ENCODE peak calls at places on chromosomes 5 and 9, in ten cellular contexts. I is BE2C, E is progenitor cell of endocrine pancreas, U is osteoblast, L is tibial artery, Q is right atrium auricular region, V is AG04450, K is HFF-Myc, B is heart right ventricle, R is body of pancreas. M is an unnamed sample.

GRCh38 chr9:87537625-87538024 is 40.0 kb downstream of the DAPK1 start:
- DNase-seq in I (peak), E (no peak), U (no peak), L (no peak), Q (no peak), V (no peak), K (peak), B (no peak), R (no peak), M (no peak)

GRCh38 chr5:95155888-95156287 is 129.0 kb downstream of the MCTP1 start:
- DNase-seq in I (no peak), E (no peak), U (no peak), L (no peak), Q (no peak), V (no peak), K (no peak), B (no peak), R (no peak), M (no peak)

GRCh38 chr5:74974451-74975089 is 77.8 kb downstream of the GCNT4 start:
- DNase-seq in I (no peak), E (no peak), U (no peak), L (no peak), Q (no peak), V (no peak), K (no peak), B (no peak), R (no peak), M (no peak)

GRCh38 chr9:4334439-4334838 is 34.6 kb upstream of the GLIS3 start:
- DNase-seq in I (no peak), E (peak), U (no peak), L (no peak), Q (peak), V (no peak), K (no peak), B (peak), R (peak), M (no peak)

GRCh38 chr5:852431-853401 is 1.9 kb upstream of the ZDHHC11 start:
- DNase-seq in I (no peak), E (no peak), U (no peak), L (peak), Q (no peak), V (no peak), K (no peak), B (no peak), R (no peak), M (no peak)

GRCh38 chr9:136875155-136875554 is 9.0 kb upstream of the EDF1 start:
- DNase-seq in I (no peak), E (no peak), U (peak), L (no peak), Q (no peak), V (no peak), K (no peak), B (no peak), R (no peak), M (no peak)

GRCh38 chr9:136174779-136175744 is 29.9 kb downstream of the LHX3 start:
- DNase-seq in I (peak), E (no peak), U (no peak), L (no peak), Q (no peak), V (no peak), K (no peak), B (no peak), R (no peak), M (no peak)

GRCh38 chr5:2746642-2747041 is 4.8 kb downstream of the IRX2 start:
- DNase-seq in I (no peak), E (no peak), U (peak), L (no peak), Q (no peak), V (no peak), K (no peak), B (no peak), R (no peak), M (no peak)

GRCh38 chr9:96193356-96193755 is 108.6 kb downstream of the HSD17B3 start:
- DNase-seq in I (no peak), E (no peak), U (no peak), L (no peak), Q (no peak), V (no peak), K (no peak), B (no peak), R (no peak), M (no peak)

GRCh38 chr9:86903461-86904010 is 43.8 kb downstream of the GAS1 start:
- DNase-seq in I (no peak), E (no peak), U (no peak), L (no peak), Q (no peak), V (no peak), K (no peak), B (no peak), R (no peak), M (no peak)

GRCh38 chr9:79346350-79347020 is 225.3 kb upstream of the TLE4 start:
- DNase-seq in I (no peak), E (no peak), U (peak), L (no peak), Q (no peak), V (no peak), K (no peak), B (no peak), R (no peak), M (no peak)

GRCh38 chr5:56244676-56245075 is 11.5 kb upstream of the ANKRD55 start:
- DNase-seq in I (no peak), E (no peak), U (no peak), L (no peak), Q (no peak), V (no peak), K (no peak), B (no peak), R (no peak), M (no peak)

GRCh38 chr5:14582797-14583137 is 1.2 kb downstream of the OTULINL start:
- DNase-seq in I (no peak), E (no peak), U (no peak), L (no peak), Q (no peak), V (no peak), K (no peak), B (no peak), R (peak), M (no peak)

GRCh38 chr5:72369301-72370079 is 49.3 kb downstream of the PTCD2 start:
- DNase-seq in I (no peak), E (no peak), U (no peak), L (no peak), Q (no peak), V (no peak), K (no peak), B (no peak), R (no peak), M (no peak)

GRCh38 chr9:4339783-4340335 is 40.0 kb upstream of the GLIS3 start:
- DNase-seq in I (no peak), E (no peak), U (peak), L (no peak), Q (no peak), V (no peak), K (no peak), B (no peak), R (no peak), M (no peak)

GRCh38 chr9:124139001-124139400 is 118.7 kb upstream of the NEK6 start:
- DNase-seq in I (no peak), E (no peak), U (peak), L (no peak), Q (no peak), V (no peak), K (no peak), B (no peak), R (no peak), M (no peak)

GRCh38 chr9:72539824-72540347 is 18.5 kb downstream of the TMC1 start:
- DNase-seq in I (no peak), E (no peak), U (no peak), L (no peak), Q (no peak), V (no peak), K (no peak), B (no peak), R (no peak), M (no peak)

GRCh38 chr5:157280927-157281326 is 15.0 kb downstream of the CYFIP2 start:
- DNase-seq in I (no peak), E (no peak), U (peak), L (no peak), Q (no peak), V (no peak), K (peak), B (no peak), R (no peak), M (no peak)

GRCh38 chr9:136686794-136687711 is at the start of gene AGPAT2:
- DNase-seq in I (peak), E (no peak), U (peak), L (peak), Q (peak), V (no peak), K (no peak), B (peak), R (peak), M (no peak)

GRCh38 chr9:86187121-86187520 is 72.3 kb downstream of the C9orf153 start:
- DNase-seq in I (no peak), E (no peak), U (peak), L (no peak), Q (no peak), V (no peak), K (no peak), B (no peak), R (peak), M (no peak)

GRCh38 chr5:171672556-171672955 is 113.1 kb upstream of the SMIM23 start:
- DNase-seq in I (no peak), E (no peak), U (no peak), L (no peak), Q (peak), V (no peak), K (no peak), B (no peak), R (no peak), M (peak)

GRCh38 chr9:130276121-130276520 is 10.6 kb downstream of the HMCN2 start:
- DNase-seq in I (no peak), E (no peak), U (peak), L (no peak), Q (no peak), V (peak), K (no peak), B (no peak), R (no peak), M (no peak)

GRCh38 chr9:95729669-95730368 is 145.7 kb upstream of the ERCC6L2 start:
- DNase-seq in I (no peak), E (no peak), U (no peak), L (no peak), Q (no peak), V (no peak), K (no peak), B (no peak), R (no peak), M (no peak)

GRCh38 chr5:178642351-178642909 is 15.6 kb upstream of the CLK4 start:
- DNase-seq in I (peak), E (no peak), U (peak), L (no peak), Q (no peak), V (peak), K (peak), B (no peak), R (peak), M (no peak)

GRCh38 chr5:142472306-142472951 is 147.6 kb upstream of the SPRY4 start:
- DNase-seq in I (no peak), E (no peak), U (peak), L (no peak), Q (no peak), V (peak), K (peak), B (no peak), R (no peak), M (no peak)

GRCh38 chr5:177094224-177095087 is 7.7 kb downstream of the FGFR4 start:
- DNase-seq in I (no peak), E (no peak), U (peak), L (no peak), Q (peak), V (peak), K (no peak), B (peak), R (peak), M (no peak)

GRCh38 chr5:138502521-138502920 is 37.2 kb downstream of the EGR1 start:
- DNase-seq in I (no peak), E (no peak), U (no peak), L (no peak), Q (no peak), V (no peak), K (no peak), B (no peak), R (no peak), M (no peak)

GRCh38 chr9:120477534-120478001 is 102.4 kb downstream of the CDK5RAP2 start:
- DNase-seq in I (peak), E (peak), U (peak), L (peak), Q (peak), V (peak), K (peak), B (peak), R (peak), M (no peak)

GRCh38 chr5:43369651-43370050 is 42.5 kb downstream of the CCL28 start:
- DNase-seq in I (no peak), E (no peak), U (no peak), L (no peak), Q (no peak), V (no peak), K (no peak), B (no peak), R (no peak), M (no peak)

GRCh38 chr5:132446621-132447020 is 44.0 kb downstream of the IRF1 start:
- DNase-seq in I (no peak), E (no peak), U (no peak), L (peak), Q (peak), V (no peak), K (no peak), B (peak), R (peak), M (no peak)

GRCh38 chr9:109939698-109940342 is 159.8 kb downstream of the PALM2AKAP2 start:
- DNase-seq in I (no peak), E (no peak), U (no peak), L (no peak), Q (no peak), V (no peak), K (no peak), B (no peak), R (no peak), M (no peak)

GRCh38 chr5:65721050-65721774 is 697 bp downstream of the SGTB start:
- DNase-seq in I (peak), E (peak), U (peak), L (peak), Q (peak), V (peak), K (peak), B (peak), R (peak), M (peak)

GRCh38 chr5:103582364-103582763 is 19.8 kb upstream of the NUDT12 start:
- DNase-seq in I (peak), E (no peak), U (no peak), L (no peak), Q (no peak), V (peak), K (peak), B (peak), R (peak), M (no peak)

GRCh38 chr9:83992407-83992806 is 11.8 kb downstream of the RMI1 start:
- DNase-seq in I (no peak), E (no peak), U (peak), L (no peak), Q (no peak), V (no peak), K (no peak), B (no peak), R (peak), M (no peak)

GRCh38 chr5:157230610-157231009 is 35.3 kb upstream of the CYFIP2 start:
- DNase-seq in I (no peak), E (no peak), U (no peak), L (no peak), Q (no peak), V (no peak), K (no peak), B (no peak), R (no peak), M (no peak)

GRCh38 chr9:90009447-90009846 is 404.6 kb downstream of the GADD45G start:
- DNase-seq in I (no peak), E (no peak), U (no peak), L (peak), Q (no peak), V (no peak), K (no peak), B (no peak), R (no peak), M (no peak)

GRCh38 chr9:38162332-38162985 is 93.4 kb upstream of the SHB start:
- DNase-seq in I (no peak), E (no peak), U (peak), L (no peak), Q (no peak), V (no peak), K (no peak), B (no peak), R (no peak), M (no peak)

GRCh38 chr9:124852121-124852828 is 985 bp upstream of the WDR38 start:
- DNase-seq in I (no peak), E (no peak), U (peak), L (no peak), Q (no peak), V (no peak), K (no peak), B (peak), R (no peak), M (no peak)

GRCh38 chr5:4212981-4213819 is 617.6 kb downstream of the IRX1 start:
- DNase-seq in I (no peak), E (no peak), U (no peak), L (no peak), Q (no peak), V (no peak), K (no peak), B (no peak), R (no peak), M (no peak)

GRCh38 chr5:135310328-135310989 is 88.6 kb downstream of the MACROH2A1 start:
- DNase-seq in I (no peak), E (no peak), U (no peak), L (no peak), Q (no peak), V (peak), K (peak), B (no peak), R (no peak), M (peak)

DNA sequence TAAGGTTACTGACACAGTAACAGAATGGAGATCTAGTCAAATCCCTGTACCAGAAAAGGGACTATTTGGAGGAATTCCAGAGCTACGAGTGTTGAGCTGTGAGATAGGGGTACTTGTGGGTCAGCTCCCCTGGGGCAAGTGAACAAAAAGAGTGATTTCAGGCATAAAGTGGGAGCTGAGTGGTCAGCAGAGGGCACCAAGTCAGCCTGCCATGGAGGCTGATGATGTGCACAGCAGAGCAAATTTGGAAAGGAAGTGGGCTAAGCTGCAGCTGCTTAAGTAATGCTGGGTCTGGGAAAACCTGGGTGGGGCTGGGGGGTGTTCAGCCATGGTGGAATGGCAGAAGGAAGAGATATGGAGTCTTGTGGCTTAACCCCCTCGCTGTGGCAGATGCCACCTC is 327.9 kb downstream of the NTRK2 start:
- DNase-seq in I (no peak), E (no peak), U (no peak), L (no peak), Q (no peak), V (no peak), K (no peak), B (no peak), R (no peak), M (no peak)
- TF ChIP-seq CTCF in I (no peak), E (peak), U (no peak), L (no peak), Q (no peak), V (no peak), K (peak), B (no peak), R (no peak), M (no peak)

DNA sequence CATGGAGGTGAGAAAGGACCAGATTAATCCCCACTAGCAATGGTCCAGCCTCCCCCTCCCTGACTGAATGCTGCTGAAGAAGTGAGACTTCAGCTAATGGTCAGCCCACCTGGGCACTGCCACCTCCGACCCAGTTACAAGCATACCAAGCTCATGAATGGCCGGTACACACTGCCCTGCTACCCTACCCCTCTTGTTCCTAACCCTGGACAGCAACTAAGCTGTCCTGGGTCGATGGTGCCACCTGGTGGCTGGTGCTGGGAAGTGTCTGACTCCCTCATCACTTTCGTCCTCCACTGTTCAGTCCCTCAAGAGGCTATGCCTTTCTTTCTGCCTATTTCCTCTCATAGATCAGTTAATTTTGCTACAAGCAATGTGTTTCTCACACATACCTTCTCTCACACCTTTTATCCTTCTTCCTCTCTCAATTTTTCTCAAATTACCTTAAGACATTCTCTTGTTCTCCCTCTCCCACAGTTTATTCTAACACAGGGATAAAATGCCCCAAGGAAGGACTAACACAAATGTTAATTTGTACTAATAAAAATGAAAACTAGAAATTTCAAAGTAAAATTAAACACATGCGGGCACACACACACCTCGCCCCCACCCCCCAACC is 42.4 kb downstream of the PAX5 start:
- DNase-seq in I (peak), E (no peak), U (peak), L (peak), Q (no peak), V (no peak), K (no peak), B (no peak), R (no peak), M (no peak)
- TF ChIP-seq CTCF in I (peak), E (peak), U (peak), L (no peak), Q (no peak), V (peak), K (peak), B (peak), R (peak), M (peak)

DNA sequence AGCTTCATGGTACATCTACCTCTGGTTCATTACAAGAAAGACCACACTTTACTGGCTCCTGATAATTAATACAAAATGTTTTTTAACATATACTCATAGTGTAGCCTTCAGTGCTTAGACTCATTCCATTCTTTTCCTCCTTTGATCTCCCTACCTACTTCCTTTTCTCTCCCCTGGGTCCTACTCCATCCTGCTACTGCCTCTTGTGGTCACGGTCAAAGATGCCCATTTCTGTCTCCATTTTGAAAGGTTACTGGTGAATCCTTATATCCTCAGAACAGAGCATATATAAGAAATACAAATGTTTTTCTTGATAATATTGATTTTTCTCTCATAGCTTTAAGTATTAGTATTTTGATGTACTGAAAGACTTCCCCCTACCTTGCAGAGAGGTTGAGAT is 375.9 kb downstream of the ARRDC3 start:
- DNase-seq in I (no peak), E (no peak), U (no peak), L (no peak), Q (no peak), V (no peak), K (no peak), B (no peak), R (no peak), M (no peak)
- TF ChIP-seq CTCF in I (peak), E (no peak), U (peak), L (no peak), Q (no peak), V (no peak), K (no peak), B (no peak), R (no peak), M (no peak)

DNA sequence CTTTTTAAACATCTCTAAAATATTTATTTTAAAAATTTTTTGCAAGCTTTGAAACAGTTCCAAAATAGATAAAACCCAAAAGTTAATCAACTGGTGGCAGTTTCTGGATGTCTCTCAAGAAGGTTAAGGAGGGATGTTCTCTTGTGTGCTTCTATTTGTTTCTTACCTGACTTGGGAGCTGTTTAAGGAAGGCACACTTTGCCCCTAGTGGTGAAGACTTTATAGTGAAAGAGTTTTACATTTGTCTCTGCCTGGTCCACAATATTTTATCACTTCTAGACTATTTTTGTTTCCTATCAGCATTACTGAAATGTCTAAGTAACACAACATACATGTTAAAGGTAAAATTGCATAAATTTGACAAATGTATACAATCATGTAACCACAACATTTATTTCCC is 552.8 kb downstream of the SEMA5A start:
- DNase-seq in I (no peak), E (no peak), U (no peak), L (no peak), Q (no peak), V (no peak), K (no peak), B (no peak), R (no peak), M (no peak)
- TF ChIP-seq CTCF in I (peak), E (peak), U (peak), L (no peak), Q (peak), V (peak), K (peak), B (no peak), R (no peak), M (peak)

M was measured in osteocyte.